ENCODE peak calls at places on chromosomes 6 and 20, in four cellular contexts. R is neuronal stem cell, F is A549, B is astrocyte of the spinal cord. X is an unnamed sample.
A peak's percentile ranks its signal among the peaks of the same experiment; 100 is the strongest.

GRCh38 chr20:51172558-51173428 is 149.9 kb upstream of the KCNG1 start:
- DNase-seq in B (no peak), R (no peak), F (no peak), X (no peak)

GRCh38 chr6:37365791-37366190 is 12.0 kb downstream of the RNF8 start:
- DNase-seq in R (no peak), F (no peak), B (peak; percentile 26), X (no peak)

GRCh38 chr6:130958468-130958867 is 104.6 kb downstream of the EPB41L2 start:
- DNase-seq in B (peak; percentile 46), F (no peak), R (no peak), X (no peak)

GRCh38 chr20:60214901-60215522 is 256.8 kb downstream of the CDH26 start:
- DNase-seq in R (no peak), B (no peak), F (no peak), X (no peak)

GRCh38 chr6:107196143-107196542 is 80.8 kb upstream of the BEND3 start:
- DNase-seq in B (no peak), R (no peak), F (no peak), X (no peak)

GRCh38 chr20:17617868-17618672 is 48.2 kb downstream of the DSTN start:
- DNase-seq in R (no peak), F (no peak), B (no peak), X (peak; percentile 52)

GRCh38 chr20:45341939-45342862 is 6.0 kb downstream of the SDC4 start:
- DNase-seq in R (no peak), B (peak; percentile 47), F (no peak), X (peak; percentile 78)

GRCh38 chr6:113690957-113691656 is 166.0 kb upstream of the MARCKS start:
- DNase-seq in B (no peak), F (no peak), R (no peak), X (no peak)

GRCh38 chr20:62356143-62356947 is 10.8 kb downstream of the LAMA5 start:
- DNase-seq in R (no peak), B (no peak), F (no peak), X (peak; percentile 80)

GRCh38 chr6:28322661-28323060 is 13.3 kb downstream of the ZSCAN31 start:
- DNase-seq in F (no peak), B (no peak), R (no peak), X (no peak)

GRCh38 chr6:71194730-71195129 is 93.9 kb upstream of the OGFRL1 start:
- DNase-seq in R (no peak), F (peak; percentile 5), B (peak; percentile 68), X (no peak)

GRCh38 chr6:15444081-15444731 is 198.3 kb downstream of the JARID2 start:
- DNase-seq in B (no peak), R (no peak), F (no peak), X (no peak)

GRCh38 chr20:19993937-19994667 is 23.1 kb upstream of the NAA20 start:
- DNase-seq in F (no peak), R (no peak), B (peak; percentile 67), X (no peak)

GRCh38 chr20:31838646-31839292 is 6.6 kb downstream of the FOXS1 start:
- DNase-seq in R (no peak), F (no peak), B (peak; percentile 32), X (no peak)

GRCh38 chr6:15872252-15873103 is 209.7 kb upstream of the DTNBP1 start:
- DNase-seq in R (no peak), F (no peak), B (peak; percentile 30), X (no peak)

GRCh38 chr6:82970853-82971252 is 94.8 kb downstream of the UBE3D start:
- DNase-seq in B (no peak), F (no peak), R (no peak), X (no peak)

GRCh38 chr6:81265106-81265505 is 487.4 kb downstream of the TENT5A start:
- DNase-seq in R (no peak), B (peak; percentile 35), F (no peak), X (peak; percentile 80)

GRCh38 chr6:41122918-41123317 is 31.2 kb downstream of the TREML1 start:
- DNase-seq in R (no peak), B (no peak), F (no peak), X (no peak)

GRCh38 chr20:32871622-32872160 is 13.0 kb downstream of the EFCAB8 start:
- DNase-seq in F (no peak), R (no peak), B (no peak), X (peak; percentile 9)

GRCh38 chr6:10595731-10596664 is 74.8 kb downstream of the GCNT2 start:
- DNase-seq in F (no peak), R (no peak), B (peak; percentile 29), X (no peak)

GRCh38 chr6:35948725-35949124 is 27.8 kb upstream of the SRPK1 start:
- DNase-seq in B (peak; percentile 11), F (no peak), R (no peak), X (no peak)

GRCh38 chr20:33127422-33128097 is 40.4 kb upstream of the BPIFA2 start:
- DNase-seq in R (no peak), B (no peak), F (no peak), X (no peak)

GRCh38 chr20:21272279-21272678 is 30.9 kb upstream of the XRN2 start:
- DNase-seq in F (no peak), R (no peak), B (peak; percentile 8), X (no peak)

GRCh38 chr20:51402201-51402600 is 140.3 kb downstream of the NFATC2 start:
- DNase-seq in B (peak; percentile 47), F (no peak), R (no peak), X (no peak)

GRCh38 chr20:40441771-40442170 is 247.3 kb downstream of the MAFB start:
- DNase-seq in R (no peak), B (no peak), F (no peak), X (no peak)

GRCh38 chr20:39080326-39080725 is 118.2 kb downstream of the DHX35 start:
- DNase-seq in F (no peak), B (no peak), R (no peak), X (no peak)

GRCh38 chr6:169160855-169161560 is 92.6 kb downstream of the THBS2 start:
- DNase-seq in R (no peak), B (no peak), F (no peak), X (no peak)

GRCh38 chr20:21583486-21584168 is 69.8 kb upstream of the NKX2-2 start:
- DNase-seq in B (no peak), R (no peak), F (no peak), X (no peak)

GRCh38 chr20:50735813-50736212 is 4.4 kb downstream of the PARD6B start:
- DNase-seq in R (no peak), F (no peak), B (no peak), X (no peak)

GRCh38 chr6:122610690-122611455 is 668 bp downstream of the PKIB start:
- DNase-seq in B (peak; percentile 52), R (peak; percentile 45), F (peak; percentile 31), X (peak; percentile 66)

GRCh38 chr6:169843991-169844390 is 92.6 kb downstream of the ERMARD start:
- DNase-seq in F (no peak), R (no peak), B (no peak), X (no peak)

GRCh38 chr6:93417421-93417996 is 1.9 kb downstream of the EPHA7 start:
- DNase-seq in B (peak; percentile 70), F (peak; percentile 4), R (peak; percentile 42), X (peak; percentile 40)

GRCh38 chr20:5058873-5059272 is 57.6 kb upstream of the SLC23A2 start:
- DNase-seq in F (no peak), B (no peak), R (no peak), X (no peak)

GRCh38 chr20:15240801-15241200 is 903.4 kb upstream of the FLRT3 start:
- DNase-seq in F (no peak), R (no peak), B (peak; percentile 47), X (no peak)

GRCh38 chr6:54048782-54049181 is 62.5 kb upstream of the MLIP start:
- DNase-seq in F (no peak), B (no peak), R (no peak), X (no peak)

GRCh38 chr6:133890941-133891813 is 2.3 kb downstream of the TCF21 start:
- DNase-seq in B (peak; percentile 54), R (peak; percentile 42), F (peak; percentile 60), X (no peak)

GRCh38 chr6:133887478-133887877 is 1.4 kb upstream of the TCF21 start:
- DNase-seq in B (no peak), F (no peak), R (no peak), X (no peak)

GRCh38 chr6:133888931-133889556 is at the start of gene TCF21:
- DNase-seq in F (no peak), B (peak; percentile 59), R (peak; percentile 42), X (no peak)

GRCh38 chr6:133891814-133892443 is 3.0 kb downstream of the TCF21 start:
- DNase-seq in F (no peak), B (peak; percentile 37), R (no peak), X (no peak)

GRCh38 chr6:133889557-133890301 is 816 bp downstream of the TCF21 start:
- DNase-seq in R (peak; percentile 48), B (peak; percentile 60), F (no peak), X (no peak)
- H3K4me3 ChIP-seq in R (peak overlapping the region; percentile 76), B (peak overlapping the region; percentile 52), F (no peak overlapping the region), X (no peak overlapping the region)

GRCh38 chr20:16563066-16563806 is 10.0 kb downstream of the KIF16B start:
- DNase-seq in B (no peak), F (no peak), R (no peak), X (no peak)
- H3K4me3 ChIP-seq in B (no peak overlapping the region), F (no peak overlapping the region), R (no peak overlapping the region), X (no peak overlapping the region)

GRCh38 chr6:104940238-104940880 is 16.5 kb upstream of the LIN28B start:
- DNase-seq in F (no peak), R (no peak), B (no peak), X (no peak)
- H3K4me3 ChIP-seq in F (no peak overlapping the region), R (peak overlapping the region; percentile 96), B (peak overlapping the region; percentile 41), X (no peak overlapping the region)

GRCh38 chr6:108653864-108654402 is 93.2 kb downstream of the FOXO3 start:
- DNase-seq in F (no peak), B (peak; percentile 39), R (no peak), X (peak; percentile 82)

GRCh38 chr6:108655840-108656650 is 95.3 kb downstream of the FOXO3 start:
- DNase-seq in R (no peak), B (peak; percentile 87), F (no peak), X (no peak)

GRCh38 chr6:108654465-108655106 is 93.9 kb downstream of the FOXO3 start:
- DNase-seq in F (no peak), B (peak; percentile 22), R (no peak), X (no peak)

GRCh38 chr6:108658174-108658573 is 97.5 kb downstream of the FOXO3 start:
- DNase-seq in R (no peak), F (no peak), B (no peak), X (no peak)

DNA sequence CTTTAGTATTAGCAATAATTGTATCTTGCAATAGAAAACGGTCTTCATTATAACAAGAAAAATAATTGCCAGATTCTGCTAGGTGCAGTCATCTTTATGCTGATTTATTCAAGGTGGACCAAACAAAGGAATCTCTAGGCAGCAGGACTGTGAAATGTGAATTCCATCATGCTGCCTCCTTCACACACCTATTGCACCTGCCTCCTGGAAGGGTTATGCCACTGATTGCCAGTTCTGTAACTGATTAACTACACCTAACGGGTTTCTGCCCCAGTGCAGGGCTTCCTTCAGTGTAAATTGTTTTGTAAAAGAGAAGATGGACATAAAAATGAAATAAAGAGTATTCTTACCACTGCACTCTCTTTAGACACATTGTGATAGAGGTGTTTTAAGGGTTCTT is 96.1 kb downstream of the FOXO3 start:
- DNase-seq in B (no peak), R (no peak), F (no peak), X (no peak)
- H3K4me3 ChIP-seq in B (peak overlapping the region; percentile 11), R (no peak overlapping the region), F (no peak overlapping the region), X (peak overlapping the region; percentile 11)

GRCh38 chr6:1606533-1607235 is 3.0 kb upstream of the FOXC1 start:
- DNase-seq in B (no peak), F (no peak), R (no peak), X (peak; percentile 82)
- H3K4me3 ChIP-seq in B (no peak overlapping the region), F (no peak overlapping the region), R (no peak overlapping the region), X (peak overlapping the region; percentile 97)

X was measured in aorta.